ENCODE peak calls at places on chromosomes 13 and 19, in four cellular contexts. One of them, this sample, is unnamed.

GRCh38 chr13:21998279-21998678 is 327.4 kb downstream of the FGF9 start:
- DNase-seq in PC-3: no peak
- DNase-seq in hepatocyte: no peak
- DNase-seq in ascending aorta: no peak
- DNase-seq in this sample: no peak

GRCh38 chr13:110816500-110816899 is 98.4 kb downstream of the ANKRD10 start:
- DNase-seq in PC-3: no peak
- DNase-seq in hepatocyte: no peak
- DNase-seq in ascending aorta: no peak
- DNase-seq in this sample: no peak

GRCh38 chr13:53694814-53695533 is 666.4 kb downstream of the OLFM4 start:
- DNase-seq in PC-3: no peak
- DNase-seq in hepatocyte: no peak
- DNase-seq in ascending aorta: no peak
- DNase-seq in this sample: no peak

GRCh38 chr19:33350538-33351309 is 22.8 kb upstream of the CEBPG start:
- DNase-seq in PC-3: peak; percentile 31
- DNase-seq in hepatocyte: no peak
- DNase-seq in ascending aorta: no peak
- DNase-seq in this sample: peak; percentile 93

GRCh38 chr19:39070888-39071287 is 13.3 kb upstream of the ACP7 start:
- DNase-seq in PC-3: no peak
- DNase-seq in hepatocyte: no peak
- DNase-seq in ascending aorta: no peak
- DNase-seq in this sample: no peak

GRCh38 chr19:42428676-42429075 is 1.5 kb upstream of the LIPE start:
- DNase-seq in PC-3: no peak
- DNase-seq in hepatocyte: no peak
- DNase-seq in ascending aorta: no peak
- DNase-seq in this sample: no peak

GRCh38 chr19:58380037-58380735 is 644 bp downstream of the ZNF837 start:
- DNase-seq in PC-3: no peak
- DNase-seq in hepatocyte: no peak
- DNase-seq in ascending aorta: no peak
- DNase-seq in this sample: no peak

GRCh38 chr19:3381701-3382372 is 15.5 kb downstream of the NFIC start:
- DNase-seq in PC-3: no peak
- DNase-seq in hepatocyte: no peak
- DNase-seq in ascending aorta: no peak
- DNase-seq in this sample: no peak

GRCh38 chr19:2517881-2518601 is 42.1 kb downstream of the GADD45B start:
- DNase-seq in PC-3: no peak
- DNase-seq in hepatocyte: peak; percentile 54
- DNase-seq in ascending aorta: no peak
- DNase-seq in this sample: no peak

GRCh38 chr13:98978280-98978679 is 416 bp upstream of the DOCK9 start:
- DNase-seq in PC-3: peak; percentile 69
- DNase-seq in hepatocyte: no peak
- DNase-seq in ascending aorta: no peak
- DNase-seq in this sample: peak; percentile 80

DNA sequence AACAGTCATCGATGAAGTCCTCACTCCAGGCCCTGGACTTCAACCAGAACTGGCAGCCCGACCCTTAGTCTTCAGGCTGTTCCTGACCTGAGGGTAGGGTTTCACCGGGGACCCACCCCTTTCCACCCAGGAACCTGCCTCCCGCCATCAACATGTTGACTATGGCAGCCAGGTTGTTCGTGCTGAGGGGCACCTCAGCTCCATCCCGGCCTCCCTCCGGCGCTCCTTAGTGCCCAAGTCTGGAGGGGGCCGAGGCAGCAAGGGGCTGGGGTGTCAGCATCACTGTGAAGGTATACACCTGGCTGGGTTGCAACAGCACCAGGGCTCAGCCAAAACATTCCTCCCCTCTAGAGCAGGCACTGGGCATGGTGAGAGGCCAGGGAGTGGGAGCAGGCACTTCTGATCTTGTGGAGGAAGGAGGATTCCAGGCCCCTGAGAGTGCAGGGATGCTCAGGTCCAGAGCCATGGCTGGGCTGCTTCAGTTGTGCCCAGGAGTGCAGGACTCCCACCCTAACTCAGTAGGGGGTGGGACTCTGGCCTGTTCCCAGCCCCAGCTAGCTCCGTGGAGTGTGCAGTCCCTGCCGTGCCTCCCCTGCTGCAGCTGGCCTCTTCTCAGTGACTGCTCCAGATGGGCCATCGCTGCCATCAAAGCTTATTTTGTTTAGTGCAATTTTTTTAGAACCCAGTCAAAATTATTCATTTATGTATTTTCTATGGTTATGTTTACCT is 1445.9 kb downstream of the PCDH9 start:
- DNase-seq in PC-3: no peak
- DNase-seq in hepatocyte: no peak
- DNase-seq in ascending aorta: no peak
- DNase-seq in this sample: no peak
- TF ChIP-seq CTCF in PC-3: no peak
- TF ChIP-seq CTCF in hepatocyte: no peak
- TF ChIP-seq CTCF in ascending aorta: no peak
- TF ChIP-seq CTCF in this sample: no peak

GRCh38 chr13:114320065-114320464 is 5.8 kb downstream of the CHAMP1 start:
- DNase-seq in PC-3: no peak
- DNase-seq in hepatocyte: no peak
- DNase-seq in ascending aorta: no peak
- DNase-seq in this sample: no peak
- H3K27ac ChIP-seq in PC-3: no peak overlapping the region
- H3K27ac ChIP-seq in hepatocyte: no peak overlapping the region
- H3K27ac ChIP-seq in ascending aorta: no peak overlapping the region
- H3K27ac ChIP-seq in this sample: no peak overlapping the region

DNA sequence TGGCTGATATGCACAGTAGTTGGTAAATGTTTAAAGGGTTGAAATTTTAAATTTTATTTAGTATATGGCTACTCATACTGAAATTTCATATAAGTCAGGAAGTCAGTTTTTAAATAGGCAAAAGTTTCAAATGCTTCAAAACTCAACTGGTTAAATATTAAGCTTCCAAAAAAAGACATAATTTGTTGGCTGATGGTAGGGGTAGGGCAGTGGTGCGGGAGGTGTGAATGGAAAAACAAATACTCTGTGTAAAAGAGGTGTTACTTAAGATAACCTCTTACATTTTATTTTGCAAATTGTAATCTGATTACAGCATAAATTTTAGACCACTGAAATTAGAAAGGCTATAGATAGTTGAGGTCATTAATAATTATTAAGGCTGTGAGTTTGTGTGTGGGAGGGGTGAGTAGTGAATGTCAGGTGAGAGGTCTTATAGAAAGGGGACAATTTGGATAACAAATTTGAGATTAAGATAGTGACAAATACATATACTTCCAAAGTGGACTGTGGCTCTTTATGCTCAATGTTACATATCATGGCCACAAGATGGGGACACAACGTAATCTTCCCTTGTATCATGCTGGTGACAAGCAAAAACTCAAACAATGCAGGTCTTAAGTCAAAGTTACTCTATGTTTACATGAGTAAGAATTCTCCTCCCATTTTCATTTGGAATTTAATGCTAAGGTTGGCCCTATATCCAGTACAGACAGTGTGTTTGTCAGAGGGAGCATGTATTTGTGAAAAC is 36.6 kb upstream of the OXGR1 start:
- DNase-seq in PC-3: peak; percentile 60
- DNase-seq in hepatocyte: peak; percentile 55
- DNase-seq in ascending aorta: no peak
- DNase-seq in this sample: peak; percentile 25
- TF ChIP-seq CTCF in PC-3: peak; percentile 58
- TF ChIP-seq CTCF in hepatocyte: peak; percentile 53
- TF ChIP-seq CTCF in ascending aorta: no peak
- TF ChIP-seq CTCF in this sample: peak; percentile 23

GRCh38 chr19:49475995-49476880 is 2.2 kb downstream of the FLT3LG start:
- DNase-seq in PC-3: no peak
- DNase-seq in hepatocyte: peak; percentile 88
- DNase-seq in ascending aorta: no peak
- DNase-seq in this sample: no peak
- H3K27ac ChIP-seq in PC-3: no peak overlapping the region
- H3K27ac ChIP-seq in hepatocyte: no peak overlapping the region
- H3K27ac ChIP-seq in ascending aorta: no peak overlapping the region
- H3K27ac ChIP-seq in this sample: peak overlapping the region; percentile 46

GRCh38 chr19:575527-576506 is 3.4 kb downstream of the BSG start:
- DNase-seq in PC-3: peak; percentile 75
- DNase-seq in hepatocyte: peak; percentile 48
- DNase-seq in ascending aorta: no peak
- DNase-seq in this sample: peak; percentile 78

GRCh38 chr19:576768-577438 is 4.5 kb downstream of the BSG start:
- DNase-seq in PC-3: no peak
- DNase-seq in hepatocyte: no peak
- DNase-seq in ascending aorta: no peak
- DNase-seq in this sample: no peak

GRCh38 chr19:572140-572890 is at the start of gene BSG:
- DNase-seq in PC-3: peak; percentile 95
- DNase-seq in hepatocyte: peak; percentile 100
- DNase-seq in ascending aorta: peak; percentile 86
- DNase-seq in this sample: peak; percentile 98

GRCh38 chr19:572891-573825 is 762 bp downstream of the BSG start:
- DNase-seq in PC-3: peak; percentile 47
- DNase-seq in hepatocyte: peak; percentile 70
- DNase-seq in ascending aorta: no peak
- DNase-seq in this sample: peak; percentile 71

GRCh38 chr19:574658-575526 is 2.5 kb downstream of the BSG start:
- DNase-seq in PC-3: peak; percentile 47
- DNase-seq in hepatocyte: peak; percentile 55
- DNase-seq in ascending aorta: no peak
- DNase-seq in this sample: peak; percentile 16
- TF ChIP-seq CTCF in PC-3: no peak
- TF ChIP-seq CTCF in hepatocyte: no peak
- TF ChIP-seq CTCF in ascending aorta: no peak
- TF ChIP-seq CTCF in this sample: no peak

GRCh38 chr19:16106121-16106520 is 5.6 kb upstream of the RAB8A start:
- DNase-seq in PC-3: no peak
- DNase-seq in hepatocyte: no peak
- DNase-seq in ascending aorta: no peak
- DNase-seq in this sample: no peak
- H3K27ac ChIP-seq in PC-3: no peak overlapping the region
- H3K27ac ChIP-seq in hepatocyte: no peak overlapping the region
- H3K27ac ChIP-seq in ascending aorta: no peak overlapping the region
- H3K27ac ChIP-seq in this sample: peak overlapping the region; percentile 41

GRCh38 chr13:36848228-36848982 is 29.4 kb downstream of the RFXAP start:
- DNase-seq in PC-3: no peak
- DNase-seq in hepatocyte: no peak
- DNase-seq in ascending aorta: no peak
- DNase-seq in this sample: no peak
- TF ChIP-seq CTCF in PC-3: no peak
- TF ChIP-seq CTCF in hepatocyte: peak; percentile 17
- TF ChIP-seq CTCF in ascending aorta: no peak
- TF ChIP-seq CTCF in this sample: no peak

GRCh38 chr13:97325738-97326137 is 103.6 kb downstream of the MBNL2 start:
- DNase-seq in PC-3: no peak
- DNase-seq in hepatocyte: no peak
- DNase-seq in ascending aorta: no peak
- DNase-seq in this sample: no peak
- H3K27ac ChIP-seq in PC-3: no peak overlapping the region
- H3K27ac ChIP-seq in hepatocyte: no peak overlapping the region
- H3K27ac ChIP-seq in ascending aorta: no peak overlapping the region
- H3K27ac ChIP-seq in this sample: no peak overlapping the region

DNA sequence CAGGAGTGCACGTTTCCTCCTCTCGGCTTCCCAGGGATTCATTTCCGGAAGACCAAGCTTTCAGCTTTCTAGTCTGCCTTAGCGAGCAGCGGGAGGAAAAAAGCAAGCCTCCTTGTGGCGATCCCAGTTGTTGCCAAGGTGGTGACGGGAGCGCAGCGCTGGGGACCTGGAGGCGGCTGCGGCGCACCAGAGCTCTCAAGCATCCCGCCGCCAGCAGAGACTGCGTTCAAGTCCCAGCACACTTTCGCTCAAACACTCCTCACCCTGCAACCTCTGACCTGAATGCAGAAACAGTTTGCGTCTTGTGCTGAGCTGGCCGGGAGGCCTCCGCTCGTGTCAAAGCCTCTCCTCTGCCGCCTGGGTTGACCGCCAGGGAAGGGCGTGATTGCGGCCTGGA is 4.9 kb downstream of the GSX1 start:
- DNase-seq in PC-3: peak; percentile 32
- DNase-seq in hepatocyte: peak; percentile 66
- DNase-seq in ascending aorta: no peak
- DNase-seq in this sample: peak; percentile 22
- TF ChIP-seq CTCF in PC-3: peak; percentile 33
- TF ChIP-seq CTCF in hepatocyte: peak; percentile 32
- TF ChIP-seq CTCF in ascending aorta: no peak
- TF ChIP-seq CTCF in this sample: no peak

This sample was measured in RWPE1.